ENCODE peak calls at places on chromosomes 6 and 20, in five cellular contexts. Y is HS-27A, H is GM04504, O is endodermal cell, C is T-helper 2 cell. S is an unnamed sample.

GRCh38 chr6:150068786-150069648 is at the start of gene ULBP3:
- DNase-seq in O (peak), C (peak), Y (peak), H (peak), S (peak)

GRCh38 chr6:105488521-105489212 is 85.8 kb upstream of the PREP start:
- DNase-seq in H (no peak), C (no peak), Y (no peak), O (no peak), S (no peak)

GRCh38 chr6:169666441-169666840 is 35.4 kb downstream of the WDR27 start:
- DNase-seq in Y (no peak), H (no peak), O (no peak), C (no peak), S (no peak)

GRCh38 chr6:90326404-90327057 is 29.9 kb upstream of the BACH2 start:
- DNase-seq in H (no peak), C (no peak), Y (no peak), O (no peak), S (no peak)

GRCh38 chr6:167825759-167826229 is 917 bp upstream of the AFDN start:
- DNase-seq in H (no peak), C (no peak), O (peak), Y (no peak), S (peak)

GRCh38 chr6:101088594-101088993 is 207.5 kb upstream of the ASCC3 start:
- DNase-seq in H (no peak), Y (no peak), C (no peak), O (no peak), S (no peak)

GRCh38 chr20:57395111-57395959 is 4.1 kb downstream of the RBM38 start:
- DNase-seq in H (no peak), C (no peak), O (peak), Y (no peak), S (no peak)

GRCh38 chr6:155117266-155117665 is 122.2 kb downstream of the TIAM2 start:
- DNase-seq in C (no peak), O (peak), H (peak), Y (peak), S (no peak)

GRCh38 chr6:163309491-163310026 is 105.0 kb upstream of the QKI start:
- DNase-seq in C (no peak), Y (no peak), O (no peak), H (no peak), S (no peak)

GRCh38 chr6:14981960-14982359 is 263.9 kb upstream of the JARID2 start:
- DNase-seq in Y (no peak), C (no peak), O (no peak), H (no peak), S (no peak)

GRCh38 chr6:48087448-48087847 is 23.5 kb downstream of the PTCHD4 start:
- DNase-seq in O (no peak), H (no peak), C (no peak), Y (no peak), S (no peak)

GRCh38 chr20:35992713-35993335 is 24.4 kb downstream of the CNBD2 start:
- DNase-seq in H (no peak), C (peak), Y (peak), O (peak), S (peak)

GRCh38 chr6:166389119-166389518 is 6.4 kb upstream of the MPC1 start:
- DNase-seq in Y (no peak), H (no peak), C (no peak), O (no peak), S (no peak)

GRCh38 chr6:54273214-54273820 is 34.9 kb upstream of the TINAG start:
- DNase-seq in Y (no peak), O (no peak), C (no peak), H (no peak), S (no peak)

GRCh38 chr6:30325873-30326445 is 768 bp upstream of the TRIM39 start:
- DNase-seq in Y (peak), C (peak), O (peak), H (peak), S (peak)

GRCh38 chr20:13105071-13105470 is 96.3 kb downstream of the SPTLC3 start:
- DNase-seq in Y (no peak), O (no peak), C (no peak), H (no peak), S (no peak)

GRCh38 chr20:828987-829386 is 4.5 kb upstream of the FAM110A start:
- DNase-seq in O (no peak), C (no peak), H (no peak), Y (no peak), S (no peak)

GRCh38 chr6:106562001-106562400 is 67.3 kb downstream of the RTN4IP1 start:
- DNase-seq in C (no peak), H (no peak), O (no peak), Y (no peak), S (no peak)

GRCh38 chr20:3863317-3863716 is 16.7 kb downstream of the MAVS start:
- DNase-seq in O (no peak), C (no peak), Y (no peak), H (no peak), S (no peak)

GRCh38 chr6:73451166-73452106 is 661 bp downstream of the CGAS start:
- DNase-seq in Y (peak), O (peak), H (no peak), C (peak), S (no peak)

GRCh38 chr6:5457983-5458683 is 196.8 kb downstream of the FARS2 start:
- DNase-seq in H (no peak), Y (no peak), O (no peak), C (no peak), S (no peak)

GRCh38 chr6:55052846-55053245 is 121.5 kb upstream of the HCRTR2 start:
- DNase-seq in H (no peak), O (no peak), C (no peak), Y (no peak), S (no peak)

GRCh38 chr6:133017581-133017980 is 203.2 kb downstream of the RPS12 start:
- DNase-seq in O (no peak), H (no peak), C (no peak), Y (no peak), S (no peak)

GRCh38 chr6:168126566-168127383 is 47.8 kb upstream of the FRMD1 start:
- DNase-seq in C (no peak), Y (no peak), O (peak), H (no peak), S (no peak)

GRCh38 chr6:106732541-106732940 is 103.2 kb downstream of the QRSL1 start:
- DNase-seq in O (no peak), C (no peak), H (no peak), Y (no peak), S (no peak)

GRCh38 chr6:138726066-138727060 is 47.2 kb upstream of the CCDC28A start:
- DNase-seq in O (no peak), H (no peak), Y (no peak), C (no peak), S (peak)

GRCh38 chr6:53795702-53796450 is 1.1 kb downstream of the LRRC1 start:
- DNase-seq in Y (no peak), H (no peak), C (peak), O (peak), S (no peak)

GRCh38 chr20:44111712-44112335 is 75.2 kb downstream of the JPH2 start:
- DNase-seq in Y (no peak), H (peak), O (peak), C (no peak), S (no peak)

GRCh38 chr20:41178904-41179432 is 41.6 kb downstream of the PLCG1 start:
- DNase-seq in C (no peak), H (no peak), Y (no peak), O (peak), S (no peak)

GRCh38 chr6:72363844-72364740 is 257.8 kb upstream of the KCNQ5 start:
- DNase-seq in C (no peak), O (no peak), Y (peak), H (peak), S (no peak)

GRCh38 chr6:51163843-51164529 is 345.3 kb downstream of the TFAP2B start:
- DNase-seq in C (no peak), O (no peak), H (no peak), Y (no peak), S (no peak)

S was measured in HuH-7.